ENCODE peak calls at places on chromosomes 11 and 22, in six cellular contexts. One of them, this sample, is unnamed.

GRCh38 chr11:3836903-3837302 is 3.9 kb downstream of the RHOG start:
- DNase-seq in progenitor cell of endocrine pancreas: no peak
- DNase-seq in stomach: peak
- DNase-seq in A549: no peak
- DNase-seq in fibroblast of mammary gland: no peak
- DNase-seq in bronchial epithelial cell: no peak
- DNase-seq in this sample: peak

GRCh38 chr11:65377036-65377435 is 5.4 kb downstream of the SLC25A45 start:
- DNase-seq in A549: no peak
- DNase-seq in bronchial epithelial cell: no peak
- DNase-seq in stomach: no peak
- DNase-seq in progenitor cell of endocrine pancreas: no peak
- DNase-seq in fibroblast of mammary gland: no peak
- DNase-seq in this sample: no peak

GRCh38 chr11:108269583-108269982 is 46.7 kb downstream of the ATM start:
- DNase-seq in stomach: no peak
- DNase-seq in A549: no peak
- DNase-seq in bronchial epithelial cell: no peak
- DNase-seq in fibroblast of mammary gland: no peak
- DNase-seq in progenitor cell of endocrine pancreas: no peak
- DNase-seq in this sample: no peak

GRCh38 chr11:6927030-6927617 is 898 bp downstream of the ZNF215 start:
- DNase-seq in progenitor cell of endocrine pancreas: no peak
- DNase-seq in bronchial epithelial cell: no peak
- DNase-seq in A549: no peak
- DNase-seq in fibroblast of mammary gland: no peak
- DNase-seq in stomach: no peak
- DNase-seq in this sample: no peak

GRCh38 chr22:48587236-48587865 is 1240.3 kb downstream of the BRD1 start:
- DNase-seq in A549: no peak
- DNase-seq in progenitor cell of endocrine pancreas: no peak
- DNase-seq in bronchial epithelial cell: no peak
- DNase-seq in stomach: no peak
- DNase-seq in fibroblast of mammary gland: no peak
- DNase-seq in this sample: no peak

GRCh38 chr22:32502346-32502745 is 27.7 kb downstream of the FBXO7 start:
- DNase-seq in progenitor cell of endocrine pancreas: no peak
- DNase-seq in fibroblast of mammary gland: no peak
- DNase-seq in bronchial epithelial cell: no peak
- DNase-seq in stomach: no peak
- DNase-seq in A549: no peak
- DNase-seq in this sample: no peak

GRCh38 chr22:29202231-29203192 is 3.2 kb upstream of the EMID1 start:
- DNase-seq in progenitor cell of endocrine pancreas: no peak
- DNase-seq in A549: peak
- DNase-seq in fibroblast of mammary gland: peak
- DNase-seq in stomach: peak
- DNase-seq in bronchial epithelial cell: peak
- DNase-seq in this sample: peak

GRCh38 chr11:132072880-132073213 is 702.4 kb downstream of the NTM start:
- DNase-seq in fibroblast of mammary gland: peak
- DNase-seq in progenitor cell of endocrine pancreas: no peak
- DNase-seq in A549: no peak
- DNase-seq in stomach: no peak
- DNase-seq in bronchial epithelial cell: no peak
- DNase-seq in this sample: no peak

GRCh38 chr11:30960387-30960992 is 374.3 kb upstream of the MPPED2 start:
- DNase-seq in A549: peak
- DNase-seq in stomach: no peak
- DNase-seq in fibroblast of mammary gland: peak
- DNase-seq in bronchial epithelial cell: peak
- DNase-seq in progenitor cell of endocrine pancreas: no peak
- DNase-seq in this sample: no peak

GRCh38 chr22:24878969-24879368 is 67.5 kb downstream of the LHFPL7 start:
- DNase-seq in fibroblast of mammary gland: no peak
- DNase-seq in stomach: no peak
- DNase-seq in progenitor cell of endocrine pancreas: no peak
- DNase-seq in A549: no peak
- DNase-seq in bronchial epithelial cell: no peak
- DNase-seq in this sample: no peak

GRCh38 chr11:5288108-5288911 is 13.4 kb downstream of the OR51B4 start:
- DNase-seq in fibroblast of mammary gland: peak
- DNase-seq in A549: no peak
- DNase-seq in progenitor cell of endocrine pancreas: no peak
- DNase-seq in stomach: peak
- DNase-seq in bronchial epithelial cell: peak
- DNase-seq in this sample: no peak

GRCh38 chr22:49567894-49568750 is 259.6 kb downstream of the BRD1 start:
- DNase-seq in stomach: no peak
- DNase-seq in fibroblast of mammary gland: no peak
- DNase-seq in A549: no peak
- DNase-seq in bronchial epithelial cell: no peak
- DNase-seq in progenitor cell of endocrine pancreas: no peak
- DNase-seq in this sample: peak

GRCh38 chr11:117966908-117967307 is 19.3 kb upstream of the IL10RA start:
- DNase-seq in fibroblast of mammary gland: no peak
- DNase-seq in A549: no peak
- DNase-seq in progenitor cell of endocrine pancreas: no peak
- DNase-seq in stomach: no peak
- DNase-seq in bronchial epithelial cell: no peak
- DNase-seq in this sample: no peak

GRCh38 chr22:22682807-22683667 is 38.6 kb downstream of the GGTLC2 start:
- DNase-seq in stomach: no peak
- DNase-seq in A549: peak
- DNase-seq in bronchial epithelial cell: no peak
- DNase-seq in fibroblast of mammary gland: peak
- DNase-seq in progenitor cell of endocrine pancreas: no peak
- DNase-seq in this sample: no peak

GRCh38 chr11:122633219-122633829 is 22.2 kb upstream of the UBASH3B start:
- DNase-seq in fibroblast of mammary gland: peak
- DNase-seq in progenitor cell of endocrine pancreas: no peak
- DNase-seq in A549: peak
- DNase-seq in bronchial epithelial cell: peak
- DNase-seq in stomach: no peak
- DNase-seq in this sample: no peak

GRCh38 chr11:80849253-80849652 is 1408.4 kb upstream of the TENM4 start:
- DNase-seq in progenitor cell of endocrine pancreas: no peak
- DNase-seq in A549: no peak
- DNase-seq in bronchial epithelial cell: no peak
- DNase-seq in stomach: no peak
- DNase-seq in fibroblast of mammary gland: no peak
- DNase-seq in this sample: no peak

GRCh38 chr11:121466063-121466794 is 13.5 kb upstream of the SORL1-AS1 start:
- DNase-seq in bronchial epithelial cell: peak
- DNase-seq in A549: peak
- DNase-seq in stomach: peak
- DNase-seq in progenitor cell of endocrine pancreas: peak
- DNase-seq in fibroblast of mammary gland: peak
- DNase-seq in this sample: no peak

GRCh38 chr11:13944801-13945505 is 17.6 kb upstream of the SPON1 start:
- DNase-seq in A549: no peak
- DNase-seq in fibroblast of mammary gland: peak
- DNase-seq in stomach: no peak
- DNase-seq in progenitor cell of endocrine pancreas: no peak
- DNase-seq in bronchial epithelial cell: no peak
- DNase-seq in this sample: no peak

GRCh38 chr11:119584193-119585037 is 144.6 kb downstream of the NECTIN1 start:
- DNase-seq in bronchial epithelial cell: peak
- DNase-seq in progenitor cell of endocrine pancreas: peak
- DNase-seq in stomach: peak
- DNase-seq in A549: no peak
- DNase-seq in fibroblast of mammary gland: peak
- DNase-seq in this sample: no peak

GRCh38 chr11:127873478-127873877 is 713.9 kb downstream of the ETS1 start:
- DNase-seq in bronchial epithelial cell: no peak
- DNase-seq in A549: no peak
- DNase-seq in fibroblast of mammary gland: no peak
- DNase-seq in progenitor cell of endocrine pancreas: no peak
- DNase-seq in stomach: no peak
- DNase-seq in this sample: no peak

GRCh38 chr11:118653684-118654390 is 25.6 kb downstream of the TREH start:
- DNase-seq in progenitor cell of endocrine pancreas: no peak
- DNase-seq in stomach: no peak
- DNase-seq in bronchial epithelial cell: no peak
- DNase-seq in fibroblast of mammary gland: no peak
- DNase-seq in A549: no peak
- DNase-seq in this sample: no peak

GRCh38 chr11:33997473-33998347 is 53.8 kb upstream of the CAPRIN1 start:
- DNase-seq in progenitor cell of endocrine pancreas: no peak
- DNase-seq in bronchial epithelial cell: peak
- DNase-seq in stomach: no peak
- DNase-seq in A549: no peak
- DNase-seq in fibroblast of mammary gland: peak
- DNase-seq in this sample: no peak

GRCh38 chr22:20429254-20430100 is 8.1 kb downstream of the SCARF2 start:
- DNase-seq in stomach: peak
- DNase-seq in progenitor cell of endocrine pancreas: no peak
- DNase-seq in fibroblast of mammary gland: no peak
- DNase-seq in A549: no peak
- DNase-seq in bronchial epithelial cell: peak
- DNase-seq in this sample: peak

GRCh38 chr11:72702842-72703241 is 28.6 kb upstream of the PDE2A start:
- DNase-seq in A549: no peak
- DNase-seq in fibroblast of mammary gland: no peak
- DNase-seq in bronchial epithelial cell: no peak
- DNase-seq in progenitor cell of endocrine pancreas: no peak
- DNase-seq in stomach: no peak
- DNase-seq in this sample: no peak
- TF ChIP-seq CTCF in A549: no peak
- TF ChIP-seq CTCF in fibroblast of mammary gland: no peak
- TF ChIP-seq CTCF in bronchial epithelial cell: no peak
- TF ChIP-seq CTCF in progenitor cell of endocrine pancreas: no peak
- TF ChIP-seq CTCF in stomach: no peak
- TF ChIP-seq CTCF in this sample: no peak

DNA sequence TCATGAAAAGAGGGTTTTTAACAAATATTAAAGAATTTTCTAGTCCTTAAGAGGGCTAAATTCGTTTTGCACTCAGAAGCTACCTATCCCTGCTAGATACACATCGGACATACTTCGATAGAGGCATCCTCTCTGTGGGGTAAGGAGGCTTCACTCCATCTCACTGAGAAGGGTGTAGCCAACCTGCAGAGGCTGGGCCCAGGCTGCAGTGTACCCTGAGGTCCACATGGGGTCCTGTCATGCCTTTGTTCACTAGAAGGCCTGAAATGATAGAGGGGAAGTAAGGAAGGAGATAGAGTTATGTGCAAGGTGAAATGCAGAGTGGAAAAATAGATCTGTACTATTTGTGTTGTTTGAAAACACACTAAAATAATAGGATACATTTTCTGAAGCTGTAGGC is 45.6 kb downstream of the IGSF9B start:
- DNase-seq in progenitor cell of endocrine pancreas: no peak
- DNase-seq in bronchial epithelial cell: no peak
- DNase-seq in stomach: no peak
- DNase-seq in A549: peak
- DNase-seq in fibroblast of mammary gland: no peak
- DNase-seq in this sample: no peak
- TF ChIP-seq CTCF in progenitor cell of endocrine pancreas: peak
- TF ChIP-seq CTCF in bronchial epithelial cell: no peak
- TF ChIP-seq CTCF in stomach: no peak
- TF ChIP-seq CTCF in A549: no peak
- TF ChIP-seq CTCF in fibroblast of mammary gland: no peak
- TF ChIP-seq CTCF in this sample: no peak

GRCh38 chr11:61952882-61953281 is 2.7 kb downstream of the BEST1 start:
- DNase-seq in stomach: no peak
- DNase-seq in bronchial epithelial cell: no peak
- DNase-seq in progenitor cell of endocrine pancreas: no peak
- DNase-seq in fibroblast of mammary gland: no peak
- DNase-seq in A549: no peak
- DNase-seq in this sample: no peak

GRCh38 chr11:61954106-61955030 is 4.2 kb downstream of the BEST1 start:
- DNase-seq in A549: peak
- DNase-seq in progenitor cell of endocrine pancreas: no peak
- DNase-seq in fibroblast of mammary gland: peak
- DNase-seq in bronchial epithelial cell: no peak
- DNase-seq in stomach: no peak
- DNase-seq in this sample: no peak

GRCh38 chr11:61956191-61957027 is 6.3 kb downstream of the BEST1 start:
- DNase-seq in A549: no peak
- DNase-seq in progenitor cell of endocrine pancreas: no peak
- DNase-seq in bronchial epithelial cell: no peak
- DNase-seq in fibroblast of mammary gland: no peak
- DNase-seq in stomach: no peak
- DNase-seq in this sample: no peak

GRCh38 chr11:61955416-61956135 is 5.4 kb downstream of the BEST1 start:
- DNase-seq in A549: no peak
- DNase-seq in bronchial epithelial cell: no peak
- DNase-seq in progenitor cell of endocrine pancreas: no peak
- DNase-seq in fibroblast of mammary gland: no peak
- DNase-seq in stomach: no peak
- DNase-seq in this sample: no peak

DNA sequence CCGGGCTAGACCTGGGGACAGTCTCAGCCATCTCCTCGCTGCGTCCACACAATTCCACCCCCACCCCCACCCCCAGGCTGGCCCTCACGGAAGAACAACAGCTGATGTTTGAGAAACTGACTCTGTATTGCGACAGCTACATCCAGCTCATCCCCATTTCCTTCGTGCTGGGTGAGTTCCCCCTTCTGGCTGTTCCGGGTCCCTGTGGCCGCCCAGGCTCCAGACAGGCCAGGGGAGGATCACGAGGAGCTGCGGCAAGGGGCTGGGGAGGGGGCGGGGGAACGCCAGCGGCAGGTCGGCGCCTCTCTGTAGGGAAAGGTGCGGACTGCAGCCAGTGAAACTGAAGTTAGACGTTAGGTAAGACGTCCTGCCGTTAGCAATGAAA is 4.9 kb downstream of the BEST1 start:
- DNase-seq in progenitor cell of endocrine pancreas: no peak
- DNase-seq in bronchial epithelial cell: peak
- DNase-seq in fibroblast of mammary gland: peak
- DNase-seq in A549: peak
- DNase-seq in stomach: no peak
- DNase-seq in this sample: no peak
- TF ChIP-seq CTCF in progenitor cell of endocrine pancreas: no peak
- TF ChIP-seq CTCF in bronchial epithelial cell: peak
- TF ChIP-seq CTCF in fibroblast of mammary gland: peak
- TF ChIP-seq CTCF in A549: no peak
- TF ChIP-seq CTCF in stomach: no peak
- TF ChIP-seq CTCF in this sample: no peak

GRCh38 chr22:37726240-37726887 is 29.5 kb downstream of the TRIOBP start:
- DNase-seq in progenitor cell of endocrine pancreas: no peak
- DNase-seq in bronchial epithelial cell: no peak
- DNase-seq in fibroblast of mammary gland: peak
- DNase-seq in stomach: no peak
- DNase-seq in A549: no peak
- DNase-seq in this sample: no peak
- TF ChIP-seq CTCF in progenitor cell of endocrine pancreas: no peak
- TF ChIP-seq CTCF in bronchial epithelial cell: no peak
- TF ChIP-seq CTCF in fibroblast of mammary gland: peak
- TF ChIP-seq CTCF in stomach: no peak
- TF ChIP-seq CTCF in A549: no peak
- TF ChIP-seq CTCF in this sample: no peak

DNA sequence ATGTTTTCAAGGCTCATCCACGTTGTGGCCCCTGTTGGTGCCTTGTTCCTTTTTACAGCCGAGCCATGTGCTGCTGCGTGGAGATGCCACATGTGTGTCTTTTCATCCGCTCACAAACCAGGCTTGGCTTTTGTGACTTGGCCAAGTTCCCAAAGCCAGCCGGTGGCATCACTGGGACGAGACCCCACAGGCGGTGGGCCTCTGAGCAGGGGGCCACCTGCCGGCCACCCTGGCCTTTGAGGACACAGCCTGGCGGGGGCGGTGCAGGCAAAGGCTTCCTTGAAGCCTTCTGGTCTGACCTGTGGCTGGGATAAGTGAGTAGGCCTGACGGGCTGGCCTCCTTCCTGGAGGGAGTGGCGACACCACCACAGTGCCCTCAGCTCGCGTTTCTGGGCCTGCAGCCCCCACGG is 10.6 kb downstream of the GRK2 start:
- DNase-seq in bronchial epithelial cell: no peak
- DNase-seq in progenitor cell of endocrine pancreas: no peak
- DNase-seq in A549: no peak
- DNase-seq in stomach: peak
- DNase-seq in fibroblast of mammary gland: peak
- DNase-seq in this sample: no peak
- TF ChIP-seq CTCF in bronchial epithelial cell: no peak
- TF ChIP-seq CTCF in progenitor cell of endocrine pancreas: no peak
- TF ChIP-seq CTCF in A549: no peak
- TF ChIP-seq CTCF in stomach: no peak
- TF ChIP-seq CTCF in fibroblast of mammary gland: peak
- TF ChIP-seq CTCF in this sample: peak

This sample was measured in natural killer cell.